ENCODE peak calls at places on chromosome X, in eight cellular contexts. M is AG09309, P is transverse colon, S is lower lobe of right lung, H is endodermal cell, Z is HL-60, Y is esophagus squamous epithelium, U is astrocyte of the spinal cord. W is an unnamed sample.
A peak's percentile ranks its signal among the peaks of the same experiment; 100 is the strongest.

GRCh38 chrX:27251369-27251768 is 211.8 kb downstream of the PPP4R3C start:
- DNase-seq in Z (no peak), M (no peak), S (no peak), U (no peak), P (no peak), H (peak; percentile 44), Y (no peak), W (no peak)

GRCh38 chrX:24838624-24839023 is 144.9 kb downstream of the POLA1 start:
- DNase-seq in Z (no peak), Y (no peak), U (peak; percentile 50), S (no peak), M (peak; percentile 13), P (no peak), H (no peak), W (no peak)

GRCh38 chrX:11470231-11470630 is 177.0 kb downstream of the AMELX start:
- DNase-seq in U (peak; percentile 92), H (no peak), P (no peak), M (peak; percentile 76), Y (no peak), S (no peak), Z (no peak), W (peak; percentile 82)

GRCh38 chrX:33183366-33183765 is 28.0 kb downstream of the DMD start:
- DNase-seq in P (no peak), M (no peak), Y (no peak), H (peak; percentile 54), Z (no peak), U (peak; percentile 51), S (no peak), W (no peak)

GRCh38 chrX:102963955-102964354 is 26.9 kb downstream of the RAB40AL start:
- DNase-seq in S (no peak), P (no peak), Z (no peak), Y (no peak), M (no peak), U (no peak), H (no peak), W (no peak)

GRCh38 chrX:65595460-65595876 is 60.9 kb upstream of the LAS1L start:
- DNase-seq in U (peak; percentile 91), Z (peak; percentile 98), P (peak; percentile 98), M (peak; percentile 90), H (peak; percentile 98), Y (peak; percentile 60), S (peak; percentile 93), W (peak; percentile 64)

GRCh38 chrX:29841750-29842149 is 373.6 kb upstream of the MAGEB2 start:
- DNase-seq in P (no peak), Z (no peak), U (no peak), Y (no peak), S (no peak), H (no peak), M (no peak), W (no peak)

GRCh38 chrX:25524150-25524549 is 508.4 kb upstream of the ARX start:
- DNase-seq in Y (no peak), M (no peak), S (no peak), U (peak; percentile 38), P (no peak), Z (no peak), H (no peak), W (no peak)

GRCh38 chrX:145475725-145476124 is 228.4 kb downstream of the SPANXN1 start:
- DNase-seq in P (no peak), H (no peak), Z (no peak), M (no peak), Y (no peak), U (no peak), S (no peak), W (no peak)

GRCh38 chrX:130301405-130301804 is 32.7 kb upstream of the ZNF280C start:
- DNase-seq in M (no peak), H (no peak), Y (no peak), P (no peak), S (no peak), Z (no peak), U (no peak), W (no peak)

GRCh38 chrX:130300010-130300282 is 31.2 kb upstream of the ZNF280C start:
- DNase-seq in S (no peak), Y (no peak), U (no peak), P (no peak), M (no peak), Z (no peak), H (no peak), W (no peak)

GRCh38 chrX:130299279-130300009 is 30.7 kb upstream of the ZNF280C start:
- DNase-seq in U (no peak), H (peak; percentile 48), S (no peak), Y (no peak), M (no peak), Z (no peak), P (peak; percentile 48), W (no peak)

DNA sequence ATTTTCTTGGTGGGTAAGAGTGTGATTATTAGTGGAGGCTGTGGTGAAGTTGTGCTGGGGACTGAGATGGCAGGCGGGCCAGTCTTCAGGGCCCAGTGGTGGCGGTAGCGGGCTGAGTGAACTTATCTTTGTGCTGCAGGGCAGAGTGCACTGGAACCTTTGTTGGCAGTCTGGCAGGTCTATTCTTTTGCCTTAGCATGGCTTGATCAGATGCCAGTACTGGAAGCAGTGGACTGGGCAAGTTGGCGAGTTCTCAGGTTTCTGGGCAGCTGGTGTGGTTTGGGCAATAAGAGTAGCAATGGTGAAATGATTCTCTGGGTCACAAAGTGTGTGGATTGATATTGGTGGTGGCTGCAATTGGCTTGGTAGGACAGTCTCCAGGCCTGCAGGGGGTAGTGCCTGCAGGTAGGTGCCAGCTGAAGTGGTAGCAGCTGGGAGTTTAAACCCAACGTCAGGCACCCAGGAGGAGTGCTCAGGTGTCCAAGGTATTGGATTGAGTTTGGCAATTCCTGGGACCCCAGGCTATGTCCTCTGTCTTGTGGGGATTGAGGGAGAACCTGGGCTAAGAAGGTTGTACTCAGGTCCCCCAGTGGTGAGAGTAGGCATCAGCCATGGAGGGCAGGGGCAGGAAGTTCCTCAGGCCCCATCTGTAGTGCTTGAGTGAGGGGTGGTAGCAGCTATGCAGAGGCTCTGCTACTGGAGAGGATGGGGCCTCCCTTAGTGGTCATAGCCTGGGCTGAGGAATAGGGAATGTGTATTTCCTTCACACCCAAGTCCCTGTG is 34.9 kb upstream of the SLC25A14 start:
- DNase-seq in H (peak; percentile 63), Z (no peak), S (no peak), Y (no peak), P (no peak), U (no peak), M (no peak), W (no peak)
- TF ChIP-seq CTCF in H (peak; percentile 59), Z (no peak), S (no peak), Y (no peak), P (no peak), U (no peak), M (no peak), W (no peak)

GRCh38 chrX:124804962-124805361 is 458.6 kb downstream of the SH2D1A start:
- DNase-seq in Y (no peak), H (no peak), Z (no peak), U (no peak), P (no peak), M (no peak), S (no peak), W (no peak)
- H3K4me3 ChIP-seq in Y (no peak overlapping the region), H (no peak overlapping the region), Z (no peak overlapping the region), U (no peak overlapping the region), P (no peak overlapping the region), M (no peak overlapping the region), S (no peak overlapping the region), W (no peak overlapping the region)

GRCh38 chrX:19245711-19246269 is 97.9 kb upstream of the PDHA1 start:
- DNase-seq in Y (no peak), M (no peak), H (no peak), U (no peak), Z (no peak), S (no peak), P (no peak), W (no peak)
- TF ChIP-seq CTCF in Y (no peak), M (no peak), H (no peak), U (no peak), Z (no peak), S (no peak), P (no peak), W (no peak)

DNA sequence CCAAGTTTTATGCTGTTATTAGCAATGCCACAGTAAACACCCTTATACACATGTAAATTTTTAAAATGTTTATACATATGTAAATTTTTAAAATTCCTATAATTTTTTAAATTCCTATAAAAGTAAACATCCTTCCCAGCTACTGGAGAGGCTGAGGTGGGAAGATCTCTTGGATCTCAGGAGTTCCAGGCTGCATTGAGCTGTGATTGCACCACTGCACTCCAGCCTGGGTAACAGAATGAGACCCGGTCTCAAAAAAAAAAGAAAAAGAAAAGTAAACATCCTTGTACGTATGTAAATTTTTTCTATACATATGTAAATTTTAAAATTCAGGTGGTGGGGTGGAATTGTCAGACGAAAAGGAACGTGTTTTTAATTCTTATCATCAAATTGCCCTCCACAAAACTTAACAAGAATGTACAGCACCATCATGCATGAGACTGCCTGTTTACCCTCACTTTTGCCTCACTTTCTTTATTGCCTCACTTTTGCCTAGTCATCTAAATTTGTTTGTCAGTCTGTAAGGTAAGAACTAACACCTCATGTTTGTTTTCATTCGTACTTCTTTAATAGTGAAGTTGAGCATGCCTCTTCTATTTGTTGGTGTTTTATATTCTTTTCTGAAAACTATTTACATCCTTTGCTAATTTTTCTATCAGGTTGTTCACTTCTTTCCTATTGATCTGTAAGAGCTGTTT is 8.0 kb downstream of the SLC7A3 start:
- DNase-seq in U (no peak), Z (no peak), P (no peak), Y (no peak), H (no peak), S (no peak), M (no peak), W (no peak)
- H3K4me3 ChIP-seq in U (no peak overlapping the region), Z (no peak overlapping the region), P (no peak overlapping the region), Y (no peak overlapping the region), H (no peak overlapping the region), S (no peak overlapping the region), M (no peak overlapping the region), W (no peak overlapping the region)

DNA sequence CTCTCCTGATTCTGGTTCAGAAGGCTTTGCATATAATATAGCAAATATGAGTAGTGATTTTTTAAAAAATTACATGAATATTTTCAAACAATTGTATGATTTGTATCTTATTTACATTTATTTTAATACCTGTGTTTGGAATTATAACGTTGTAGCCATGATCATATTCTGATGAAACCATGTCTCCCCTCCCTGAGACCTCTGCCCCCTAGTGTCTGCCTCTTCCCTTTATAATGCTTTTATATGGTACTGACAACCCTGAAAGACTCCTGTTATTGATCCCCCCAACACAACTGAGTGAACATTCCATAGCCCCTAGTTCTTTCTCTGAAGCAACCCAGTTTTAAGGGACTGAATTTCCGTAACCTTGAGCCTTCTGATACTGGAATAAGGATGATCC is 187.4 kb downstream of the SOX3 start:
- DNase-seq in U (no peak), H (no peak), M (no peak), S (no peak), P (no peak), Y (no peak), Z (no peak), W (no peak)
- TF ChIP-seq CTCF in U (no peak), H (peak; percentile 76), M (no peak), S (no peak), P (no peak), Y (no peak), Z (no peak), W (no peak)

GRCh38 chrX:115898382-115899001 is 272.1 kb upstream of the AGTR2 start:
- DNase-seq in S (no peak), Z (peak; percentile 72), P (peak; percentile 89), Y (no peak), H (peak; percentile 86), M (no peak), U (peak; percentile 35), W (no peak)
- H3K4me3 ChIP-seq in S (no peak overlapping the region), Z (no peak overlapping the region), P (no peak overlapping the region), Y (no peak overlapping the region), H (no peak overlapping the region), M (no peak overlapping the region), U (no peak overlapping the region), W (no peak overlapping the region)

W was measured in AG04449.